ENCODE peak calls at places on chromosomes 3 and 15, in six cellular contexts. U, D, Y, K, S and W are unnamed samples. For H3K27me3 and H3K4me1, the result is how much of the 10 kb centered on the place peaks cover.

GRCh38 chr3:40313975-40314860 is 4.7 kb downstream of the EIF1B start:
- DNase-seq in U (peak), D (no peak), Y (peak), K (no peak), S (no peak), W (no peak)

GRCh38 chr3:100125539-100125938 is 11.2 kb upstream of the FILIP1L start:
- DNase-seq in U (no peak), D (no peak), Y (no peak), K (no peak), S (no peak), W (no peak)

GRCh38 chr3:126540946-126541627 is 17.1 kb downstream of the CHST13 start:
- DNase-seq in U (no peak), D (peak), Y (peak), K (peak), S (peak), W (peak)

GRCh38 chr3:11548721-11549131 is 95.0 kb downstream of the VGLL4 start:
- DNase-seq in U (no peak), D (no peak), Y (no peak), K (no peak), S (no peak), W (no peak)

GRCh38 chr3:24377218-24377993 is 117.2 kb downstream of the THRB start:
- DNase-seq in U (no peak), D (no peak), Y (no peak), K (no peak), S (no peak), W (peak)

GRCh38 chr3:31770822-31771326 is 210.2 kb downstream of the OSBPL10 start:
- DNase-seq in U (no peak), D (no peak), Y (no peak), K (no peak), S (no peak), W (no peak)

GRCh38 chr3:158418035-158418434 is 153.0 kb upstream of the MLF1 start:
- DNase-seq in U (no peak), D (no peak), Y (no peak), K (no peak), S (no peak), W (no peak)

GRCh38 chr3:11739712-11740111 is 96.0 kb upstream of the VGLL4 start:
- DNase-seq in U (peak), D (no peak), Y (no peak), K (no peak), S (peak), W (no peak)

GRCh38 chr3:10697918-10698317 is 118.1 kb upstream of the SLC6A11 start:
- DNase-seq in U (no peak), D (no peak), Y (no peak), K (no peak), S (no peak), W (no peak)

GRCh38 chr3:53146319-53146868 is 14.6 kb upstream of the PRKCD start:
- DNase-seq in U (no peak), D (no peak), Y (no peak), K (no peak), S (no peak), W (no peak)

GRCh38 chr3:19899264-19899663 is 34.8 kb downstream of the EFHB start:
- DNase-seq in U (no peak), D (no peak), Y (no peak), K (no peak), S (no peak), W (no peak)

GRCh38 chr15:64845183-64845611 is 3.5 kb downstream of the PLEKHO2 start:
- DNase-seq in U (peak), D (peak), Y (no peak), K (peak), S (peak), W (no peak)

GRCh38 chr3:149314807-149315578 is 18.4 kb downstream of the TM4SF18 start:
- DNase-seq in U (no peak), D (no peak), Y (no peak), K (no peak), S (no peak), W (no peak)

GRCh38 chr3:111747490-111747889 is 111.6 kb upstream of the PHLDB2 start:
- DNase-seq in U (no peak), D (no peak), Y (no peak), K (no peak), S (no peak), W (no peak)

GRCh38 chr15:78909791-78910228 is 35.0 kb downstream of the CTSH start:
- DNase-seq in U (no peak), D (no peak), Y (no peak), K (no peak), S (no peak), W (no peak)

GRCh38 chr3:52456169-52456799 is 880 bp downstream of the NISCH start:
- DNase-seq in U (no peak), D (no peak), Y (no peak), K (peak), S (peak), W (no peak)

GRCh38 chr3:188839187-188839695 is 332.5 kb upstream of the TPRG1 start:
- DNase-seq in U (no peak), D (no peak), Y (no peak), K (no peak), S (no peak), W (no peak)

GRCh38 chr3:23824699-23825444 is 19.1 kb downstream of the UBE2E1 start:
- DNase-seq in U (no peak), D (no peak), Y (no peak), K (no peak), S (no peak), W (no peak)

GRCh38 chr3:148880681-148881080 is 15.6 kb downstream of the CPA3 start:
- DNase-seq in U (no peak), D (no peak), Y (no peak), K (no peak), S (no peak), W (no peak)

GRCh38 chr3:151800449-151800848 is 13.5 kb upstream of the AADAC start:
- DNase-seq in U (no peak), D (no peak), Y (no peak), K (no peak), S (no peak), W (no peak)

GRCh38 chr3:39319249-39319648 is 10.3 kb upstream of the CCR8 start:
- DNase-seq in U (no peak), D (no peak), Y (no peak), K (no peak), S (no peak), W (no peak)

GRCh38 chr3:15958692-15959433 is 161.1 kb upstream of the ANKRD28 start:
- DNase-seq in U (no peak), D (no peak), Y (no peak), K (no peak), S (no peak), W (no peak)

GRCh38 chr3:71035314-71035713 is 548.2 kb downstream of the FOXP1 start:
- DNase-seq in U (no peak), D (no peak), Y (no peak), K (no peak), S (no peak), W (no peak)

GRCh38 chr3:167783781-167784180 is 48.3 kb downstream of the SERPINI1 start:
- DNase-seq in U (no peak), D (no peak), Y (no peak), K (no peak), S (peak), W (no peak)

GRCh38 chr3:184354121-184354728 is 7.2 kb downstream of the CLCN2 start:
- DNase-seq in U (peak), D (no peak), Y (peak), K (no peak), S (peak), W (no peak)

GRCh38 chr15:25504307-25504706 is 65.5 kb upstream of the UBE3A start:
- DNase-seq in U (no peak), D (no peak), Y (no peak), K (no peak), S (no peak), W (no peak)

GRCh38 chr3:45597166-45597565 is 2.6 kb downstream of the LIMD1 start:
- DNase-seq in U (peak), D (peak), Y (peak), K (no peak), S (peak), W (peak)

GRCh38 chr15:72902245-72902928 is 118.8 kb upstream of the ADPGK start:
- DNase-seq in U (peak), D (peak), Y (peak), K (no peak), S (peak), W (peak)

GRCh38 chr15:98514034-98514622 is 134.2 kb upstream of the IGF1R start:
- DNase-seq in U (no peak), D (no peak), Y (no peak), K (no peak), S (no peak), W (no peak)

GRCh38 chr15:98517051-98517450 is 131.3 kb upstream of the IGF1R start:
- DNase-seq in U (no peak), D (no peak), Y (no peak), K (no peak), S (no peak), W (no peak)

GRCh38 chr15:98518823-98519561 is 129.3 kb upstream of the IGF1R start:
- DNase-seq in U (peak), D (no peak), Y (no peak), K (no peak), S (peak), W (no peak)

GRCh38 chr15:98513428-98513991 is 134.8 kb upstream of the IGF1R start:
- DNase-seq in U (no peak), D (no peak), Y (no peak), K (no peak), S (no peak), W (no peak)

DNA sequence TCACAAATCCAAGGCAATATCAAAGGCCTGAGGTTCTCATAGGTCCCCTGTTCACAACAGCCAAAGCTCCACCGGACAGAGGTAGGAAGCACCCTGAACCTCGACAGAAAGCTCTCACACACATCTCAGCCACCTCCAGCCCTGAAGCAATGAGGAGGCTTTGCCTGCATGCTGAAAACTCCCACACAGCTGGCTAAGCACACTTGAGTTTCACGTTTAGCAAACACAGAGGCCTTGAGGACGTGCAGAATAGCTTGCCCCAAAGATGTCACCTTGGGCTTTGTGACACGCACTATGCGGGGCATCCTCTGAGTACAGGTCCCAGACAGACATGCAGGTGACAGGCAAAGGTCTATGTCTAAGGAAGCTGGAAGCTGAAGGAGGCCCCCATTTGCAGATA is 133.2 kb upstream of the IGF1R start:
- DNase-seq in U (no peak), D (no peak), Y (no peak), K (no peak), S (no peak), W (no peak)
- H3K27me3 ChIP-seq in U (under half), D (under half), Y (under half), K (under half), S (under half), W (under half)

GRCh38 chr15:101052681-101053121 is 133.5 kb downstream of the LRRK1 start:
- DNase-seq in U (peak), D (no peak), Y (no peak), K (no peak), S (no peak), W (peak)
- H3K4me1 ChIP-seq in U (under half), D (under half), Y (under half), K (under half), S (under half), W (under half)

GRCh38 chr15:76313731-76314130 is 2.5 kb upstream of the ETFA start:
- DNase-seq in U (no peak), D (no peak), Y (no peak), K (no peak), S (no peak), W (no peak)
- H3K27ac ChIP-seq in U (no peak), D (no peak), Y (no peak), K (no peak), S (no peak), W (no peak)

DNA sequence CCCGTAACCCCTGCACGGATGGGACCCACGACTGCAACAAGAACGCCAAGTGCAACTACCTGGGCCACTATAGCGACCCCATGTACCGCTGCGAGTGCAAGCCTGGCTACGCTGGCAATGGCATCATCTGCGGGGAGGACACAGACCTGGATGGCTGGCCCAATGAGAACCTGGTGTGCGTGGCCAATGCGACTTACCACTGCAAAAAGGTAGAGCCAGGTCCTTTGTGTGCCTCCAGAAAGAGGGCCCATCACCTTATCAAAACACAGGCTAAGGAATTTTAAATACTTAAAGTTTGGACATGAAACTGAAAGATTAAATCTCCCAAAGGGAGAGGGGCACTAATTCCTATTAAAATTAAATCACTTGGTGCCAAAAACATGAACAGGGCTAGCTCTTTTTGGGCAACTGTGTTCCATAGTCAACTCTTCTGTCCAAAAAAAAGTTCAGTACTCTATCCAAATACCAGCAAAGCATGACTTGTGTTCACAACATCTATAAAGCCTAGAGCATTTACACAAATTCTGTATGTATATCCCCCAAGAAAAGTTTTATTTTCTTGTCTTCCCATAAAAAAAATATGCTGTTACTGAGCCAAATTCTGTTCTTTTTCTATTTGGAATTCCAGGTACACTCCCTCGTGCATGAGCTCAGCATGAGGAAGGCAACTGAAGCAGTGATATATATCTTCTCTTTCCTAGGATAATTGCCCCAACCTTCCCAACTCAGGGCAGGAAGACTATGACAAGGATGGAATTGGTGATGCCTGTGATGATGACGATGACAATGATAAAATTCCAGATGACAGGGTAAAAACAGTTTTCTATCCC is 9.2 kb downstream of the THBS1 start:
- DNase-seq in U (no peak), D (no peak), Y (no peak), K (no peak), S (no peak), W (no peak)
- H3K27me3 ChIP-seq in U (under half), D (under half), Y (under half), K (under half), S (under half), W (under half)

GRCh38 chr15:73924258-73924921 is 1.9 kb upstream of the LOXL1 start:
- DNase-seq in U (no peak), D (peak), Y (peak), K (no peak), S (peak), W (no peak)
- H3K4me1 ChIP-seq in U (under half), D (under half), Y (half or more), K (half or more), S (under half), W (half or more)

DNA sequence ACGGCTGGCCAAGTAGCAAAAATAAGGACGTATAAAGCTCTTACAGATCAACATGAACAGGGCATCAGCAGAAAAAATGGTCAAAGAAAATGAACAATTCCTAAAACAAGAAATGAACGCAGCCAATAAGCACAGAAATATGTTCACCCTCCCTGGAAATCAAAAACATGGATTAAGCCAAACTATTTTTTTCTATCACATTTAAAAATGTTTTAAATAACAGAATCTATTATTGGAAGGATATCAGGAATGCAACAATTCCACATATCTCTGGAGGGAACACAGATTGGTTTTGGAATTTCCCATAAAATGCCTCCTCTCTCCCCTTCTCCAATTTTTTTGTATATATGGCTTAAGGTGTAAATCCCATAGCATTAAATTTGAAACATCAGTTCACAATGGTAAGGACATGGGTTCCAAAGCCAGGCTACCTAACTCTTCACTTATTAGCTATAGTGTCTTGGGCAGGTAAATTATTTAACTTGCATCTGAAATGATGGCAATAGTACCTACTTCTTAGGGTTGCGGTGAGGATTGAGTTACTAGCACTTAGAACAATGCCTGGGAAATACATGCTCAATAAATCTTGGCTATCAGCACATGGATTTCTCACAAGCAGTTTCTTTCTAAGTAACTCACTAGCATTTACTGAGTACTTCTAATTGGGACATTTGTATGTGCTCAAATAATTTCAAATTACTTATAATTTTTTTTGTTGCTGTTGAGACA is 10.1 kb downstream of the UACA start:
- DNase-seq in U (no peak), D (no peak), Y (no peak), K (no peak), S (no peak), W (no peak)
- H3K27ac ChIP-seq in U (peak), D (peak), Y (no peak), K (no peak), S (no peak), W (peak)